ENCODE peak calls at places on chromosomes 7 and 10, in seven cellular contexts. G is mucosa of gallbladder; A is G401; N is H7; H is activated naive CD8-positive, alpha-beta T cell treated with anti-CD3 and anti-CD28 coated beads, Interleukin-2, amount 50 U/mL, for 16 hours; T is H54; I is activated CD8-positive, alpha-beta T cell treated with anti-CD3 and anti-CD28 coated beads for 36 hours. L is an unnamed sample.

GRCh38 chr7:22629056-22629455 is 97.9 kb upstream of the IL6 start:
- DNase-seq in G (no peak), A (no peak), N (no peak), H (no peak), T (no peak), I (no peak), L (no peak)

GRCh38 chr10:5694573-5694972 is 9.9 kb downstream of the TASOR2 start:
- DNase-seq in G (no peak), A (no peak), N (no peak), H (no peak), T (no peak), I (no peak), L (no peak)

GRCh38 chr10:71212249-71213126 is at the start of gene UNC5B:
- DNase-seq in G (peak), A (peak), N (peak), H (peak), T (peak), I (peak), L (peak)

GRCh38 chr7:91416485-91416884 is 152.3 kb downstream of the FZD1 start:
- DNase-seq in G (no peak), A (no peak), N (no peak), H (no peak), T (no peak), I (no peak), L (no peak)

GRCh38 chr7:126213876-126214275 is 1038.9 kb downstream of the GRM8 start:
- DNase-seq in G (no peak), A (no peak), N (no peak), H (no peak), T (no peak), I (no peak), L (no peak)

GRCh38 chr10:122257041-122257440 is 14.1 kb upstream of the BTBD16 start:
- DNase-seq in G (no peak), A (no peak), N (no peak), H (no peak), T (no peak), I (no peak), L (no peak)

GRCh38 chr7:79298145-79298760 is 155.2 kb downstream of the MAGI2 start:
- DNase-seq in G (peak), A (peak), N (peak), H (no peak), T (no peak), I (peak), L (peak)

GRCh38 chr7:94907420-94908203 is at the start of gene PPP1R9A:
- DNase-seq in G (peak), A (peak), N (peak), H (no peak), T (peak), I (no peak), L (peak)

GRCh38 chr7:140533394-140533872 is 54.1 kb upstream of the MKRN1 start:
- DNase-seq in G (no peak), A (no peak), N (no peak), H (no peak), T (no peak), I (no peak), L (no peak)

GRCh38 chr10:62763155-62763554 is 41.4 kb upstream of the ADO start:
- DNase-seq in G (no peak), A (no peak), N (no peak), H (no peak), T (no peak), I (no peak), L (no peak)

GRCh38 chr10:63561421-63561820 is 40.2 kb downstream of the REEP3 start:
- DNase-seq in G (no peak), A (peak), N (no peak), H (no peak), T (no peak), I (no peak), L (no peak)

GRCh38 chr7:83410989-83411591 is 237.8 kb downstream of the SEMA3E start:
- DNase-seq in G (peak), A (peak), N (no peak), H (no peak), T (no peak), I (peak), L (peak)

GRCh38 chr10:124025638-124026336 is 67.6 kb downstream of the CHST15 start:
- DNase-seq in G (no peak), A (no peak), N (no peak), H (no peak), T (no peak), I (peak), L (no peak)